ENCODE peak calls at places on chromosomes 1 and 21, in eight cellular contexts. I is IMR-90, P is skeletal muscle cell, D is tibial nerve, M is foreskin fibroblast, N is cardiac muscle cell, F is cardiac fibroblast, H is heart left ventricle. U is an unnamed sample.

GRCh38 chr1:161494069-161494735 is 11.1 kb upstream of the FCGR2A start:
- DNase-seq in I (no peak), P (no peak), D (no peak), M (no peak), N (no peak), F (no peak), H (no peak), U (no peak)

GRCh38 chr21:35084869-35085268 is 35.8 kb upstream of the RUNX1 start:
- DNase-seq in I (peak; percentile 99), P (peak; percentile 77), D (no peak), M (peak; percentile 81), N (no peak), F (peak; percentile 71), H (no peak), U (no peak)

GRCh38 chr21:36700961-36701911 is 2.3 kb downstream of the SIM2 start:
- DNase-seq in I (no peak), P (no peak), D (no peak), M (no peak), N (peak; percentile 41), F (no peak), H (peak; percentile 24), U (no peak)

GRCh38 chr21:31557421-31557955 is 102.0 kb upstream of the SOD1 start:
- DNase-seq in I (no peak), P (no peak), D (no peak), M (no peak), N (peak; percentile 33), F (no peak), H (no peak), U (peak; percentile 30)

GRCh38 chr1:179867493-179868330 is 9.9 kb downstream of the TOR1AIP2 start:
- DNase-seq in I (peak; percentile 50), P (no peak), D (no peak), M (peak; percentile 28), N (peak; percentile 75), F (peak; percentile 70), H (no peak), U (peak; percentile 65)

GRCh38 chr1:104874044-104874443 is 1124.3 kb downstream of the AMY1C start:
- DNase-seq in I (no peak), P (no peak), D (no peak), M (no peak), N (no peak), F (no peak), H (no peak), U (no peak)

GRCh38 chr1:22107126-22107525 is 35.8 kb downstream of the WNT4 start:
- DNase-seq in I (peak; percentile 31), P (no peak), D (no peak), M (no peak), N (no peak), F (no peak), H (no peak), U (no peak)

GRCh38 chr1:27332536-27333281 is 9.1 kb upstream of the SYTL1 start:
- DNase-seq in I (peak; percentile 16), P (no peak), D (no peak), M (no peak), N (peak; percentile 75), F (peak; percentile 51), H (no peak), U (peak; percentile 63)

GRCh38 chr1:116538527-116538926 is 32.3 kb downstream of the CD58 start:
- DNase-seq in I (peak; percentile 73), P (no peak), D (no peak), M (peak; percentile 57), N (no peak), F (no peak), H (no peak), U (peak; percentile 60)

GRCh38 chr1:235739631-235740030 is 90.0 kb upstream of the GNG4 start:
- DNase-seq in I (peak; percentile 17), P (no peak), D (no peak), M (peak; percentile 11), N (no peak), F (peak; percentile 29), H (no peak), U (no peak)

GRCh38 chr1:17594690-17595601 is 55.4 kb downstream of the ARHGEF10L start:
- DNase-seq in I (no peak), P (no peak), D (no peak), M (no peak), N (no peak), F (peak; percentile 59), H (no peak), U (no peak)

GRCh38 chr21:30839304-30839703 is 9.7 kb upstream of the KRTAP7-1 start:
- DNase-seq in I (no peak), P (no peak), D (no peak), M (no peak), N (peak; percentile 62), F (no peak), H (no peak), U (peak; percentile 78)

GRCh38 chr21:45225041-45225740 is 62.5 kb downstream of the POFUT2 start:
- DNase-seq in I (no peak), P (no peak), D (no peak), M (no peak), N (no peak), F (no peak), H (no peak), U (no peak)

GRCh38 chr1:9653783-9654517 is 2.4 kb downstream of the PIK3CD start:
- DNase-seq in I (no peak), P (no peak), D (no peak), M (no peak), N (no peak), F (no peak), H (no peak), U (no peak)

GRCh38 chr1:81800741-81801031 is at the start of gene ADGRL2:
- DNase-seq in I (no peak), P (no peak), D (no peak), M (no peak), N (no peak), F (no peak), H (no peak), U (peak; percentile 80)

GRCh38 chr1:29736582-29737188 is 500.4 kb downstream of the PTPRU start:
- DNase-seq in I (peak; percentile 60), P (peak; percentile 4), D (no peak), M (peak; percentile 28), N (peak; percentile 92), F (peak; percentile 67), H (no peak), U (peak; percentile 85)

GRCh38 chr1:201268604-201269151 is 14.6 kb upstream of the PKP1 start:
- DNase-seq in I (peak; percentile 84), P (peak; percentile 86), D (no peak), M (peak; percentile 74), N (peak; percentile 41), F (peak; percentile 75), H (peak; percentile 54), U (peak; percentile 83)

GRCh38 chr1:53180226-53180625 is 16.4 kb upstream of the CPT2 start:
- DNase-seq in I (peak; percentile 92), P (no peak), D (no peak), M (peak; percentile 52), N (no peak), F (peak; percentile 58), H (no peak), U (no peak)

GRCh38 chr1:53183277-53183990 is 13.2 kb upstream of the CPT2 start:
- DNase-seq in I (peak; percentile 97), P (no peak), D (no peak), M (peak; percentile 90), N (no peak), F (peak; percentile 84), H (no peak), U (peak; percentile 86)

GRCh38 chr1:53182688-53183276 is 13.8 kb upstream of the CPT2 start:
- DNase-seq in I (no peak), P (no peak), D (no peak), M (no peak), N (no peak), F (no peak), H (no peak), U (no peak)

GRCh38 chr1:53180951-53181350 is 15.7 kb upstream of the CPT2 start:
- DNase-seq in I (no peak), P (no peak), D (no peak), M (no peak), N (no peak), F (no peak), H (no peak), U (no peak)

GRCh38 chr1:53182111-53182593 is 14.5 kb upstream of the CPT2 start:
- DNase-seq in I (peak; percentile 67), P (no peak), D (peak; percentile 88), M (peak; percentile 69), N (peak; percentile 89), F (peak; percentile 87), H (peak; percentile 78), U (peak; percentile 88)
- H3K4me3 ChIP-seq in I (no peak overlapping the region), P (no peak overlapping the region), D (no peak overlapping the region), M (no peak overlapping the region), N (no peak overlapping the region), F (no peak overlapping the region), H (no peak overlapping the region), U (no peak overlapping the region)

DNA sequence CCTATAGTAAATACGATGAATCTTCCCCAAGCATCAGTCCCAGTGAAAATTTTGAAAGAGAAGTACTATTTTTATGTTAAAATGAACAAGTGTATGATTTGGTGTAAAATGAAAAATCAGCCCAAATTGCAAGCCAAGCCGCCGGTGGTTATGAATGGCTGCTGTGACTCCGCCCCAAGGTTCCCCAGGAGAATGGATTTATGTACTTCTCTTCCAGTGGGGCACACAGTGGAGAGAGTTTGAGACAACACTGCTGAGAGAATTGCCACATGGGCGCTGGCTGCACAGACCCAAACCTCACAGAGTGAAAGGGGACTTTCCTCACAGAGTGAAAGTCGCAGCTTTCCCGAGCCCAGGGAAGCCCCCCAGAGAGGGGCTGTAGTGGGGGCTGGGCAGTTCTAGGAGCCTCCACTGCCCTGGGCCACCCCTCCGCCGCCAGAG is 24.0 kb downstream of the CDK18 start:
- DNase-seq in I (no peak), P (no peak), D (no peak), M (no peak), N (no peak), F (no peak), H (no peak), U (no peak)
- H3K4me3 ChIP-seq in I (no peak overlapping the region), P (peak overlapping the region; percentile 32), D (no peak overlapping the region), M (peak overlapping the region; percentile 35), N (no peak overlapping the region), F (no peak overlapping the region), H (no peak overlapping the region), U (no peak overlapping the region)

DNA sequence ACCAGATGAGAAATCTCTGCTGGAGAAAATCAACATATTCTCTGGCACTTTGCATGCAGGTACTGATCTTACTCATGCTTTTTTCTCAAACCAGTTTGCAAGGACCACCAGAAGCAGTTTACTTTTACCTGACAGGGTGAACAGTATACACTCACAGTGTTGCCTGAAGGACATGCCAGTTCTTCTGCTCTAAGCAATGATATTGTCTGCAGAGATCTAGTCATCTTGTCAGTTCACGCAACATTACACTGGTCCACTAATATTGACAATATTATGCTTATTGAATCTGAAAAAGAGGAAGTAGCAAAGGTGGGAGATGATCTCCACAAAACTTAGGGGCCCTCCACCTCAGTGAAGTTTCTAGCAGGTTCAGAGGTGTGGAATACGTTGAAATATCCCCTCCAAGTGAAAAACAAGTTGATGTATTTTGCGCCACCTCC is 3.8 kb upstream of the S100B start:
- DNase-seq in I (no peak), P (no peak), D (no peak), M (no peak), N (no peak), F (no peak), H (no peak), U (no peak)
- H3K4me3 ChIP-seq in I (no peak overlapping the region), P (no peak overlapping the region), D (no peak overlapping the region), M (no peak overlapping the region), N (no peak overlapping the region), F (no peak overlapping the region), H (no peak overlapping the region), U (no peak overlapping the region)

DNA sequence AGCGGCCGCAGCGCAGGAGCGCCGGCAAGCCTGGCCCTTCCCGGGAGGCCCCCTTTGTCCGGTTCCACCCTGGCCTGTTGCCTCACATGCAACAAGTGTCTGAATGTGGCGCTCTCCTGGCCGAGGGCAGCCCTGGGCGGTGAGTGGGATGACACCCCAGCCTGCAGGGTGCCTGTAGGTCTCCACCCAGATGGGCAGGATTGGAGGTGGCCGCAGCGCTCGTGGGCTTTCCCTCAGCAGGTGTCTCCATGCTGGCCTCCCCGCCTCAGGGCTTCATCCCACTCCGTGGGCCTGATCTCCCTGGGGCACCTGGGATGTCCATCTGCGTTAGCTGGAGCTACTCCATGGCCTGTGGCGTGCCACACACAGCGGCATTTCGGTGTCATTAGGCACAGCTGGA is 1.5 kb downstream of the MIB2 start:
- DNase-seq in I (no peak), P (no peak), D (no peak), M (no peak), N (no peak), F (no peak), H (peak; percentile 31), U (no peak)
- H3K4me3 ChIP-seq in I (peak overlapping the region; percentile 94), P (peak overlapping the region; percentile 90), D (peak overlapping the region; percentile 91), M (peak overlapping the region; percentile 96), N (peak overlapping the region; percentile 83), F (peak overlapping the region; percentile 95), H (peak overlapping the region; percentile 99), U (peak overlapping the region; percentile 97)

U was measured in hepatocyte.